ENCODE peak calls at places on chromosomes 1 and 21, in nine cellular contexts. N, P, Z, D, S, W, Q, E and B are unnamed samples.

GRCh38 chr1:26305667-26306289 is 658 bp downstream of the UBXN11 start:
- DNase-seq in N (no peak), P (no peak), Z (no peak), D (no peak), S (peak), W (no peak), Q (no peak), E (no peak), B (no peak)

GRCh38 chr1:214514819-214515383 is 36.5 kb downstream of the PTPN14 start:
- DNase-seq in N (no peak), P (no peak), Z (no peak), D (no peak), S (no peak), W (no peak), Q (no peak), E (no peak), B (no peak)

GRCh38 chr1:233620065-233620464 is 6.2 kb downstream of the KCNK1 start:
- DNase-seq in N (no peak), P (no peak), Z (no peak), D (no peak), S (no peak), W (no peak), Q (no peak), E (no peak), B (no peak)

GRCh38 chr1:37549341-37549740 is 4.8 kb downstream of the SNIP1 start:
- DNase-seq in N (no peak), P (no peak), Z (peak), D (no peak), S (no peak), W (no peak), Q (no peak), E (no peak), B (no peak)

GRCh38 chr1:38541223-38541622 is 318.3 kb downstream of the RRAGC start:
- DNase-seq in N (no peak), P (no peak), Z (no peak), D (no peak), S (no peak), W (no peak), Q (no peak), E (no peak), B (no peak)

GRCh38 chr1:219126267-219126862 is 47.3 kb upstream of the LYPLAL1 start:
- DNase-seq in N (no peak), P (no peak), Z (peak), D (no peak), S (no peak), W (peak), Q (no peak), E (no peak), B (no peak)

GRCh38 chr1:178484698-178485225 is 12.0 kb downstream of the CLEC20A start:
- DNase-seq in N (no peak), P (no peak), Z (no peak), D (no peak), S (no peak), W (no peak), Q (no peak), E (no peak), B (no peak)

GRCh38 chr1:53693773-53694717 is 44.9 kb downstream of the GLIS1 start:
- DNase-seq in N (no peak), P (no peak), Z (peak), D (no peak), S (no peak), W (peak), Q (no peak), E (no peak), B (no peak)

DNA sequence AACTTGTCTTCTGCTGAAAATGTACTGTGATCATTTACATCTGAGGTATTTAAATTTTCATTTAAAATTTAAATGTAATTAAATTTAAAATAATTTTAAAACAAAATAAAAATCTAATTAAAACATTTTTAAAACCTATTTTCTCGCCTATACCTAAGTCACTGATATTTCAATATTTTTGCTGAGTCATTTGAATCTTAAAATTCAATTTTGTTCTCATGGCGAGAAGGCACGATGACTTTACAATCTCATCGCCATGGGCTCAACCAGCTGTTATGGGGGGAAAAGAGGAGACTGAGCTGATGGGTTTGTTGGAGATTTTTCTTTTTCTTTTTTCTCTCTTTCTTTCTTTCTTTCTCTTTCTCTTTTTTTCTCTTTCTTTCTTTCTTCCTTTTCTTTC is 89.3 kb downstream of the PRDM16 start:
- DNase-seq in N (no peak), P (no peak), Z (no peak), D (no peak), S (no peak), W (no peak), Q (no peak), E (no peak), B (no peak)
- TF ChIP-seq CTCF in N (no peak), P (no peak), Z (no peak), D (no peak), S (no peak), W (no peak), Q (no peak), E (no peak), B (no peak)

GRCh38 chr1:200556005-200556404 is 64.5 kb downstream of the KIF14 start:
- DNase-seq in N (no peak), P (no peak), Z (no peak), D (no peak), S (peak), W (peak), Q (no peak), E (no peak), B (no peak)
- TF ChIP-seq CTCF in N (no peak), P (no peak), Z (no peak), D (no peak), S (peak), W (peak), Q (no peak), E (no peak), B (peak)

DNA sequence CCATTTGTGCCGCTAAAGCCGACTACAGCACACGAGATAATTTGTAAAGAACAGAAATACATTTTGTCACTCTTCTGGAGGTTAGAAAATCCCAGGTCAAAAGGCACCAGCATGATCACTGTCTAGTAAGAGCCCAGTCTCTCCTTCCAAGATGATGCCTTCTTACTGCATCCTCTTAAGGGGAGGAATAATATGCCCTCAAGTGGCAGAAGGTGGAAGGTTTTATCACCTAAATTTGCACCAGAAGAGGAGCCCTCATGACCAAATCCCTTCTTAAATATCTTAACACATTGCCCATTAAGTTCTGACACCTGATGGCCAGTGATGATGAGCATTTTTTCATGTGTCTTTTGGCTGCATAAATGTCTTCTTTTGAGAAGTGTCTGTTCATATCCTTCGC is 326.7 kb upstream of the RGS18 start:
- DNase-seq in N (no peak), P (no peak), Z (no peak), D (no peak), S (peak), W (peak), Q (no peak), E (no peak), B (no peak)
- TF ChIP-seq CTCF in N (no peak), P (no peak), Z (no peak), D (no peak), S (peak), W (no peak), Q (no peak), E (no peak), B (peak)

GRCh38 chr1:33500547-33500946 is 28.1 kb downstream of the ZSCAN20 start:
- DNase-seq in N (no peak), P (no peak), Z (no peak), D (no peak), S (peak), W (no peak), Q (no peak), E (no peak), B (no peak)
- TF ChIP-seq CTCF in N (no peak), P (no peak), Z (peak), D (no peak), S (peak), W (no peak), Q (no peak), E (no peak), B (peak)

GRCh38 chr1:30048905-30049304 is 674.5 kb downstream of the MATN1 start:
- DNase-seq in N (no peak), P (no peak), Z (no peak), D (no peak), S (no peak), W (no peak), Q (no peak), E (no peak), B (peak)

GRCh38 chr1:30054126-30054525 is 669.3 kb downstream of the MATN1 start:
- DNase-seq in N (no peak), P (no peak), Z (no peak), D (no peak), S (peak), W (no peak), Q (no peak), E (no peak), B (no peak)

GRCh38 chr1:30051777-30052176 is 671.6 kb downstream of the MATN1 start:
- DNase-seq in N (no peak), P (no peak), Z (no peak), D (no peak), S (no peak), W (no peak), Q (no peak), E (no peak), B (no peak)

GRCh38 chr1:30049748-30050147 is 673.6 kb downstream of the MATN1 start:
- DNase-seq in N (no peak), P (no peak), Z (no peak), D (no peak), S (no peak), W (no peak), Q (no peak), E (no peak), B (no peak)

GRCh38 chr1:30052178-30052577 is 671.2 kb downstream of the MATN1 start:
- DNase-seq in N (no peak), P (no peak), Z (no peak), D (no peak), S (no peak), W (no peak), Q (no peak), E (no peak), B (no peak)
- TF ChIP-seq CTCF in N (no peak), P (no peak), Z (no peak), D (no peak), S (no peak), W (no peak), Q (no peak), E (no peak), B (peak)

DNA sequence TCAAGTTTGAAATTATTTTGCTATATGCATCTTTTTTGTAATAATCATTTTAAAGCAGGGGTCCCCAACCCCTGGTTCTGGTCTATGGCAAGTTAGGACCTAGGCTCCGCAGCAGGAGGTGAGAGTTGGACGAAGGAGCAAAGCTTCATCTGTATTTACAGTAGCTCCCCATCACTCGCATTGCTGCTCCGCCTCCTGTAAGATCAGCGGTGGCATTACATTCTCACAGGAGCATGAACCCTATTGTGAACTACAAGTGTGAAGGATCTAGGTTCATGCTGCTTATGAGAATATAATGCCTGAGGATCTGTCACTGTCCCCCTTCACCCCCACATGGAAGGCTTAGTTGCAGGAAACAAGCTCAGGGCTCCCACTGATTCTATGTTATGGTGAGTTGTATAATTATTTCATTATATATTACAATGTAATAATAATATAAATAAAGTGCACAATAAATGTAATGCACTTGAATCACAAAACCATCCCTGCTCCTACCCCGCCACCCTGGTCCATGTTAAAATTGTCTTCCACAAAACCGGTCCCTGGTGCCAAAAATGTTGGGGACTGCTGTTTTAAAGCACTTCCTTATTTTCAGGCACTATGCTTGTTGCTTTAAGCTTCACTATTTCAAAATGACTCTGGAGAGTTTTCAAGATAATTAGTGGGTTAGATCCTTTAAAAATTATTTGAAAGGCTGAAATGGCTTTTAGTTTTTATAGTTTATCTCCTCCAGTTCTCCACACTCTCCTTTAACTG is 74.8 kb downstream of the PLA2G4A start:
- DNase-seq in N (no peak), P (no peak), Z (no peak), D (no peak), S (no peak), W (no peak), Q (no peak), E (no peak), B (no peak)
- TF ChIP-seq CTCF in N (no peak), P (no peak), Z (no peak), D (no peak), S (no peak), W (no peak), Q (no peak), E (no peak), B (no peak)

DNA sequence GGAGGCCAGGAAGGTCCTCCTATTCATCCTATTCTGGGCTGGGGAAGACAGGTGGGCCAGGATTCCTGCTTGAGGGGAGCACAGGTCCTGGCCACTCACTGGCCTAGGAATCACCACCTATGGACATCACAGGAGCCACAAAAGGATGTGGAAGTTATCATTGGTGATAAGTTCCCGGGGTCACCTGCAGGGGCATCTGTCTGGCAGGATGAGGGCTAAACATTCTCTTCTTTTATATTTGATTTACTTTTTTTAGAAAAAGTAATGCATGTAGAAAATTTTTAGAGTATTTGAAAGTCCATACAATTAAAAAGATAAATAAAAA is 33.2 kb upstream of the KIAA0040 start:
- DNase-seq in N (no peak), P (no peak), Z (no peak), D (no peak), S (no peak), W (no peak), Q (no peak), E (no peak), B (no peak)
- TF ChIP-seq CTCF in N (no peak), P (no peak), Z (no peak), D (no peak), S (peak), W (no peak), Q (no peak), E (no peak), B (no peak)

DNA sequence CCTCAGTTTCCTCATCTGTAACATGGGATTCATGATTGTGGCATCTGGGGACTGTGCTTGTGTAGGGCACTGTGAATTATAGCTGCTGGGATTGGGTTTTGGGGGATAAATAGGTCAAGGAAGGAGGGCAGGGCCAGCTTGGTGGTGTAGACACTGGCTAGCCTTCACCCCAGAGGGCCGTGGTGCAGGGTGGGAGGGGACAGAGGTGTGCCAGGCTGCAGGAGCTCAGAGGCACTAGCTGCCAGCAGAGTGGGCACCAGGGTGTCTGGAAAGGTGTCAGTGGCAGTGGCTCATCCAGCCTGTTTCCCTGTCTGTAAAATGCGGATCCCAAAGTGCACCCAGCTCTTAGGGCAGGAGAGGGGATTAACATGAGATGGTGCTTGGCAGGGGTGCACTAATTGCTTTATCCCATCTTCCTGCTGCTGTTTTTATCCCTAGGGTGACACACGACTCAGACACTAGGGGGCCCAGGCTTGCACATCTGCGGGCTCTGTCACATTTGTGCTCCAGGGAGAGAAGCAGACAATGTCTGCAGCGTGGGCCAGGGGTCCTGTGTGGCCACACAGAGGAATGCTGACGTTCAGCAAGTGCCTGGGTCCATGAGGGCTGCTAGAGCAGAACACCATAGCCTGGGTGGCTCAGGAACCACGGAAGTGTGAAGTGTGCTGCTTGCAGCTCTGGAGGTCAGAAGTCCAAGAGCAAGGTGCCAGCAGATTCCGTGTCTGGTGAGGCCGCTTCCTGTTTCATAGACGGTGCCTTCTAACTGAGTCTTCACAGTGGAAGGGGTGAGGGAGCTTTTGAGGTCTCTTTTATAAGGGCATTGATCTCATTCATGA is 19.3 kb downstream of the OBSCN start:
- DNase-seq in N (no peak), P (no peak), Z (no peak), D (no peak), S (no peak), W (peak), Q (no peak), E (no peak), B (no peak)
- TF ChIP-seq CTCF in N (no peak), P (no peak), Z (peak), D (no peak), S (peak), W (no peak), Q (no peak), E (no peak), B (peak)

DNA sequence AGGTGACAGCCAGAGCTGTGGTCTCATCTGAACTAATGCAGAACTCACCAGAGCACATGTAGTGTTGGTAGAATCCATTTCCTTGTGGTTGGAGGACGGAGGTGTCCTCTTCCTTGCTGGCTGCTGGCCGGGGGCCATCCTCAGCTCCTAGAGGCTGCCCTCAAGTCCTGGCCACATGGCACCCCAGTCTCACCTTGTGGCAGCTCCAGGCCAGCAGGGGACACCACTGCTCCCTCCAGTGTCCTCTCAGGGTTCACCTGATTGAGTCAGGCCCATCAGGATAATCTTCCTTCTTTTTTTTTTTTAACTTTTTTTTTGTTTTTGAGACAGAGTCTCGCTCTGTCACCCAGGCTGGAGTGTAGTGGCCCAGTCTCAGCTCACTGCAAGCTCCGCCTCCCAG is 2.9 kb downstream of the KCNE1 start:
- DNase-seq in N (no peak), P (no peak), Z (no peak), D (no peak), S (peak), W (no peak), Q (no peak), E (no peak), B (no peak)
- TF ChIP-seq CTCF in N (no peak), P (peak), Z (peak), D (no peak), S (peak), W (no peak), Q (no peak), E (no peak), B (peak)

GRCh38 chr21:34890258-34890723 is 158.8 kb downstream of the RUNX1 start:
- DNase-seq in N (no peak), P (no peak), Z (no peak), D (no peak), S (peak), W (no peak), Q (no peak), E (no peak), B (no peak)
- TF ChIP-seq CTCF in N (no peak), P (no peak), Z (no peak), D (no peak), S (no peak), W (no peak), Q (peak), E (peak), B (peak)